ENCODE peak calls at places on chromosomes 6 and 20, in four cellular contexts. U is epithelial cell of esophagus, N is vagina, L is A549. O is an unnamed sample.

GRCh38 chr6:137217801-137218472 is 1.2 kb downstream of the IFNGR1 start:
- DNase-seq in U (peak), L (no peak), N (no peak), O (peak)

GRCh38 chr20:49658508-49658907 is 55.2 kb downstream of the B4GALT5 start:
- DNase-seq in U (no peak), N (no peak), L (no peak), O (no peak)

GRCh38 chr6:111187874-111188273 is 100.6 kb downstream of the SLC16A10 start:
- DNase-seq in U (no peak), N (no peak), L (no peak), O (no peak)

GRCh38 chr20:42901689-42902518 is 287.8 kb downstream of the PTPRT start:
- DNase-seq in N (no peak), U (no peak), L (no peak), O (no peak)

GRCh38 chr20:16864069-16864468 is 115.9 kb downstream of the OTOR start:
- DNase-seq in U (no peak), N (no peak), L (no peak), O (peak)

GRCh38 chr6:47631248-47632196 is 66.9 kb upstream of the ADGRF4 start:
- DNase-seq in N (no peak), L (no peak), U (peak), O (peak)

GRCh38 chr6:33380272-33380981 is 11.2 kb upstream of the KIFC1 start:
- DNase-seq in U (peak), N (no peak), L (no peak), O (peak)

GRCh38 chr6:29011276-29011734 is 6.2 kb upstream of the ZNF311 start:
- DNase-seq in L (peak), N (no peak), U (peak), O (no peak)

GRCh38 chr6:137904822-137905617 is 38.0 kb downstream of the TNFAIP3 start:
- DNase-seq in U (peak), N (no peak), L (no peak), O (no peak)

GRCh38 chr6:109979033-109979921 is 1.2 kb downstream of the GPR6 start:
- DNase-seq in L (no peak), N (no peak), U (no peak), O (no peak)
- TF ChIP-seq CTCF in L (no peak), N (no peak), U (no peak), O (no peak)

GRCh38 chr6:108914235-108915022 is 66.2 kb downstream of the ARMC2 start:
- DNase-seq in N (no peak), U (no peak), L (peak), O (peak)
- TF ChIP-seq CTCF in N (no peak), U (peak), L (peak), O (peak)

DNA sequence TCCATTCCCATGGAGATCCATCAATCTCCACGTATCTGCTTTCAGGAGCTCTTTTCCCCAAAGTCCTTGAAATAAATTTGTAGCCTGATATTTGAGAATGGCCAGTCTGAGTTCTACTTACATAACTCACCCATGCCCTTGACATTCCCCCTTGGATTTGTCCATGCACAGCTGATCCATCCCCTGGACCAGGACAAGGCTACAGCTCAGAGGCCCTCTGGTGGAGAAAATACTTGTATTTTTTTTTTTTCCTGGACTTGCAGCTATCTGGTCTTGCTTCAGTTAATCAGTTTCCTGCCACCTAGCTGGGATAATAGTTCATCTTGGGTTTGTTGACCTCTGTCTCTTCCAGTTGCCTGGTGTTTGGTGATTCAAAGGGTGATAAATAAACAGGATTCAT is 467.6 kb downstream of the DHX35 start:
- DNase-seq in U (peak), L (no peak), N (no peak), O (peak)
- TF ChIP-seq CTCF in U (peak), L (no peak), N (no peak), O (peak)

DNA sequence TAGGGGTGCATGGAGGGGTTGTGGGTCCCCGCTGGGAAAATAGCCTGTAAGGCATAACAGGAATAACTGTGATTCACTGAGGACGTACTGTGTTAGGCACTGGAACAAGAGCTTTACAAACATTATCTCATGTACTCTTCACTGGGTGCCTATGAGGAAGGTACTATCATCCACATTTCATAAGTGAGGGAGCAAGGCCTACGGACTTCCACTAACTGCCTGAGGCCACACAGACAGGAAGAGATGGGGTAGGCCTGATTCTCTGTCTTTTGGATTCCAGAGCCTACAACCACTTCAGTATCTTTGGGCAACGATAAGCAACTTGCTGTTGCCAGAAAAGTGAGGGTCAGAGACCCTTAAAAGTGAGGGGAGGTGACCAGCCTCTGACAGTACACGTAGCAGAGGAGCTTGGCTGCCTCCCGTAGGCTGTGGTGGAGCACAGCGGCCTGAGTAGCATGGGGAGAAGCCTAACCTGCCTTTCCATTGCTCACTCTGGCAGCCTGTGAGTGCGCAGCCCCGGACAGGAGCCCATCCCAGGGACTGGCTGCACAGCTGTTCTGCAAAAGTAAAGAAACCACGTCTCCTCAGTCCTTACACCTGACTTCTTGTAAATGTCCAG is 30.4 kb downstream of the PSMB1 start:
- DNase-seq in N (no peak), L (no peak), U (peak), O (peak)
- TF ChIP-seq CTCF in N (no peak), L (peak), U (peak), O (peak)

DNA sequence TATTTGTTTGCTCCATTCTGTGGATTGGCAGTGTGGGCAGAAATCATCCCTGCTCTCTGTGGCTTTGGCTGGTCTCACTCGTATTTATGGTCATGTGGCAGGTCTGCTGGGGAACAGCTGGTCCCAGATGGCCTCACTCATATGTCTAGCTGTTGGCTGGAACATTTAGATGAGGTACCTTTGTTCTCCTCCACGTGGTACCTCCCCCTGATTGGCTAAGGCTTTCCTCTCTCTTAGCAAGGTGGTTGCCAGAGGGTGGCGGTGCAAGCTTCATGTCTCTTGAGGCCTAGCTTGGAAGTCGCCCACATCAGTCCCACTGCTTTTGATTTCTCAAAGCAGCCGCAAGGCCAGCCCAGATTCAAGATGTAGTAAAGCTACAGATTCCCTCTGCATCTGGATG is 348.5 kb upstream of the BTBD3 start:
- DNase-seq in L (no peak), U (no peak), N (no peak), O (no peak)
- TF ChIP-seq CTCF in L (no peak), U (no peak), N (no peak), O (no peak)

GRCh38 chr6:158972241-158973233 is 27.5 kb downstream of the RSPH3 start:
- DNase-seq in N (no peak), U (peak), L (peak), O (peak)
- TF ChIP-seq CTCF in N (peak), U (peak), L (peak), O (peak)

O was measured in MCF 10A.